ENCODE peak calls at places on chromosomes 4 and X, in nine cellular contexts. K is IMR-90, L is sigmoid colon, I is K562, M is ovary, Q is transverse colon, C is body of pancreas, Z is tibial nerve, J is uterus. P is an unnamed sample.

GRCh38 chr4:16745009-16745408 is 153.4 kb downstream of the LDB2 start:
- DNase-seq in K (peak; percentile 89), L (peak; percentile 73), I (no peak), M (no peak), Q (no peak), C (no peak), Z (no peak), J (peak; percentile 64), P (no peak)

GRCh38 chr4:123536225-123536624 is 139.6 kb downstream of the SPRY1 start:
- DNase-seq in K (no peak), L (no peak), I (no peak), M (no peak), Q (no peak), C (no peak), Z (no peak), J (no peak), P (no peak)

GRCh38 chr4:83922419-83922818 is 386.5 kb downstream of the GPAT3 start:
- DNase-seq in K (no peak), L (no peak), I (no peak), M (no peak), Q (no peak), C (no peak), Z (no peak), J (no peak), P (no peak)

GRCh38 chrX:148659481-148659880 is 159.1 kb downstream of the AFF2 start:
- DNase-seq in K (no peak), L (no peak), I (no peak), M (no peak), Q (no peak), C (no peak), Z (no peak), J (no peak), P (no peak)

GRCh38 chr4:85637778-85638177 is 162.8 kb downstream of the ARHGAP24 start:
- DNase-seq in K (no peak), L (no peak), I (no peak), M (no peak), Q (no peak), C (no peak), Z (no peak), J (no peak), P (no peak)

GRCh38 chrX:30992381-30992904 is 79.4 kb downstream of the FTHL17 start:
- DNase-seq in K (no peak), L (no peak), I (no peak), M (no peak), Q (no peak), C (no peak), Z (no peak), J (no peak), P (no peak)

GRCh38 chrX:133359466-133359865 is 55.8 kb downstream of the GPC4 start:
- DNase-seq in K (no peak), L (no peak), I (no peak), M (no peak), Q (no peak), C (no peak), Z (no peak), J (no peak), P (no peak)

GRCh38 chr4:75919914-75920313 is 17.7 kb upstream of the PPEF2 start:
- DNase-seq in K (peak; percentile 20), L (no peak), I (no peak), M (peak; percentile 48), Q (peak; percentile 81), C (no peak), Z (no peak), J (no peak), P (peak; percentile 72)

GRCh38 chrX:136195247-136195646 is 47.9 kb downstream of the FHL1 start:
- DNase-seq in K (no peak), L (no peak), I (no peak), M (no peak), Q (no peak), C (no peak), Z (no peak), J (no peak), P (no peak)

GRCh38 chr4:86778169-86778568 is 71.0 kb downstream of the SLC10A6 start:
- DNase-seq in K (no peak), L (no peak), I (no peak), M (no peak), Q (no peak), C (no peak), Z (no peak), J (no peak), P (no peak)

GRCh38 chrX:70030242-70030823 is 19.4 kb downstream of the AWAT2 start:
- DNase-seq in K (peak; percentile 49), L (no peak), I (peak; percentile 65), M (no peak), Q (peak; percentile 13), C (peak; percentile 45), Z (no peak), J (no peak), P (no peak)

GRCh38 chr4:186666750-186667149 is 56.9 kb downstream of the FAT1 start:
- DNase-seq in K (no peak), L (no peak), I (no peak), M (no peak), Q (no peak), C (no peak), Z (no peak), J (no peak), P (no peak)

GRCh38 chr4:186666252-186666651 is 57.4 kb downstream of the FAT1 start:
- DNase-seq in K (peak; percentile 26), L (no peak), I (no peak), M (no peak), Q (no peak), C (no peak), Z (no peak), J (no peak), P (no peak)

GRCh38 chr4:186669735-186670134 is 53.9 kb downstream of the FAT1 start:
- DNase-seq in K (no peak), L (no peak), I (no peak), M (no peak), Q (no peak), C (no peak), Z (no peak), J (no peak), P (no peak)

GRCh38 chr4:186669159-186669720 is 54.4 kb downstream of the FAT1 start:
- DNase-seq in K (peak; percentile 81), L (peak; percentile 74), I (no peak), M (no peak), Q (no peak), C (peak; percentile 19), Z (no peak), J (no peak), P (no peak)
- TF ChIP-seq CTCF in K (peak; percentile 56), L (peak; percentile 59), I (peak; percentile 12), M (peak; percentile 21), Q (peak; percentile 42), C (peak; percentile 60), Z (peak; percentile 24), J (peak; percentile 39), P (peak; percentile 47)

DNA sequence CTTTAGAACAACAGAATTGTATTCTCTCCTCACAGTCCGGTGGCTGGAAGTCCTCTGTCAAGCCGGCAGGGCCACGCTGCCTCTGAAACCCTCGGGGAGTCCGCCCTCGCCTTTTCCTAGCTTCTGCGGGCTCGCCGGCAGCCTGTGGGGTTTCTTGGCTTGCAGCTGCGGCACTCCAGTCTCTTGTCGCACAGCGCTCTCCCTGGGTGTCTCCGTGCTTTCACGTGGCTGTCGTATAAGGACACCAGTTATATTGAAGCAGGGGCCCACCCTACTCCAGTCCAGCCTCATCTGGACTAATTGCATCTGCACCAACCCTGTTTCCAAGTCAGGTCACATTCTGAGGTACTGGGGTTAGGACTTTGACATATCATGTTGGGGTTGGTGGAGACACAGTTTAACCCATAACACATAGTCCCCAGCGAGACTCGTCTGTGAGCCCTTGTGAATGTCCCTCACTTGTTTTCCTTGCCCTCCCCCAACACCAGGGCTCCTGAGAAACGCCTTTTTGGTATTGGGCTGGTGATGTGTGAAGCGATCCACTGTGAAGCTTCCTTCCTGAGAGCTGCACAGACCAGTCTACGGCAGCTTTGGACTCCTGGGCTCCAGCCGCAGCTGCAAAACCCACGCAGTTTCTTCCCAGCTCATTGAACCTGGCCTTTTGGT is 22.7 kb downstream of the TMEM131L start:
- DNase-seq in K (no peak), L (no peak), I (no peak), M (no peak), Q (no peak), C (no peak), Z (no peak), J (no peak), P (no peak)
- TF ChIP-seq POLR2A in K (no peak), L (no peak), I (no peak), M (no peak), Q (no peak), C (no peak), Z (peak; percentile 1), J (no peak), P (no peak)

GRCh38 chrX:13829995-13830394 is 13.1 kb upstream of the GPM6B start:
- DNase-seq in K (no peak), L (no peak), I (no peak), M (no peak), Q (no peak), C (no peak), Z (no peak), J (no peak), P (no peak)

GRCh38 chrX:13825178-13825762 is 8.4 kb upstream of the GPM6B start:
- DNase-seq in K (no peak), L (no peak), I (no peak), M (no peak), Q (no peak), C (no peak), Z (no peak), J (no peak), P (no peak)

GRCh38 chrX:13826770-13827169 is 9.9 kb upstream of the GPM6B start:
- DNase-seq in K (no peak), L (no peak), I (no peak), M (no peak), Q (no peak), C (no peak), Z (no peak), J (no peak), P (no peak)

GRCh38 chrX:13827693-13828092 is 10.8 kb upstream of the GPM6B start:
- DNase-seq in K (no peak), L (no peak), I (no peak), M (no peak), Q (no peak), C (peak; percentile 19), Z (no peak), J (no peak), P (no peak)

GRCh38 chrX:13828392-13828791 is 11.5 kb upstream of the GPM6B start:
- DNase-seq in K (no peak), L (no peak), I (no peak), M (no peak), Q (no peak), C (no peak), Z (no peak), J (no peak), P (no peak)
- H3K4me1 ChIP-seq in K (no peaks in the 10 kb centered on the region), L (no peaks in the 10 kb centered on the region), I (no peaks in the 10 kb centered on the region), M (no peaks in the 10 kb centered on the region), Q (no peaks in the 10 kb centered on the region), C (no peaks in the 10 kb centered on the region), Z (no peaks in the 10 kb centered on the region), J (no peaks in the 10 kb centered on the region), P (no peaks in the 10 kb centered on the region)

DNA sequence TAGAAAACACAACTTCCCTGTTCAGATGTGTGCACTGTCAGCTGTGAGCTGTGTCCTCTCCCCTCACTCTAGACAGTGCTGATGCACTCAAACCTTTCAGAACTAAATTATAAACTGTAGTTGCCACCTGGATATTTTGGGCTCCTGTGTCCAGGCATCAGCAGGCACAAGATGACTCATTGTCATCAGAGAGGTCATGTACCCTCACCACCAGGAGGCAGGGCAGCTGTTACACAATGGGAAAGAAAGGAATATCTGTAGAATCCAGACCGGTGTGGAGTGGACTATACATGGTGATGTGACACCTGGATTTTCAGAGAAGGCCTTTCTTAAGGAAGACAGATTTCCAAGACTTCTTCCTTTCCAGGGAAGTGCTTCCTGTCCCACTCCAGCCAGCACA is 854.4 kb upstream of the AGA start:
- DNase-seq in K (no peak), L (no peak), I (no peak), M (no peak), Q (no peak), C (no peak), Z (no peak), J (no peak), P (no peak)
- TF ChIP-seq CTCF in K (no peak), L (no peak), I (no peak), M (no peak), Q (no peak), C (no peak), Z (no peak), J (no peak), P (no peak)